ENCODE peak calls at places on chromosomes 7 and 10, in seven cellular contexts. One of them, this sample, is unnamed.

GRCh38 chr10:86113501-86113900 is 253.1 kb downstream of the GRID1 start:
- DNase-seq in NB4: no peak
- DNase-seq in MV-4-11: no peak
- DNase-seq in A172: no peak
- DNase-seq in activated T-cell treated with anti-CD3 and anti-CD28 coated beads, Interleukin-2, amount 50 U/mL, for 1 hour: no peak
- DNase-seq in cardiac muscle cell: no peak
- DNase-seq in RPMI8226: no peak
- DNase-seq in this sample: no peak

GRCh38 chr7:92768501-92769360 is 67.6 kb downstream of the CDK6 start:
- DNase-seq in NB4: no peak
- DNase-seq in MV-4-11: no peak
- DNase-seq in A172: no peak
- DNase-seq in activated T-cell treated with anti-CD3 and anti-CD28 coated beads, Interleukin-2, amount 50 U/mL, for 1 hour: no peak
- DNase-seq in cardiac muscle cell: no peak
- DNase-seq in RPMI8226: no peak
- DNase-seq in this sample: peak

GRCh38 chr7:89813096-89813495 is 341.2 kb upstream of the STEAP1 start:
- DNase-seq in NB4: no peak
- DNase-seq in MV-4-11: no peak
- DNase-seq in A172: no peak
- DNase-seq in activated T-cell treated with anti-CD3 and anti-CD28 coated beads, Interleukin-2, amount 50 U/mL, for 1 hour: no peak
- DNase-seq in cardiac muscle cell: no peak
- DNase-seq in RPMI8226: no peak
- DNase-seq in this sample: no peak

GRCh38 chr7:50614721-50615518 is 49.7 kb upstream of the DDC start:
- DNase-seq in NB4: peak
- DNase-seq in MV-4-11: no peak
- DNase-seq in A172: no peak
- DNase-seq in activated T-cell treated with anti-CD3 and anti-CD28 coated beads, Interleukin-2, amount 50 U/mL, for 1 hour: no peak
- DNase-seq in cardiac muscle cell: peak
- DNase-seq in RPMI8226: peak
- DNase-seq in this sample: no peak

GRCh38 chr7:154744861-154745258 is 258.1 kb downstream of the PAXIP1 start:
- DNase-seq in NB4: no peak
- DNase-seq in MV-4-11: no peak
- DNase-seq in A172: no peak
- DNase-seq in activated T-cell treated with anti-CD3 and anti-CD28 coated beads, Interleukin-2, amount 50 U/mL, for 1 hour: no peak
- DNase-seq in cardiac muscle cell: no peak
- DNase-seq in RPMI8226: no peak
- DNase-seq in this sample: no peak

GRCh38 chr7:82690944-82691343 is 247.4 kb upstream of the CACNA2D1 start:
- DNase-seq in NB4: no peak
- DNase-seq in MV-4-11: no peak
- DNase-seq in A172: no peak
- DNase-seq in activated T-cell treated with anti-CD3 and anti-CD28 coated beads, Interleukin-2, amount 50 U/mL, for 1 hour: no peak
- DNase-seq in cardiac muscle cell: no peak
- DNase-seq in RPMI8226: no peak
- DNase-seq in this sample: no peak

GRCh38 chr7:77699056-77699455 is 2.8 kb downstream of the RSBN1L start:
- DNase-seq in NB4: no peak
- DNase-seq in MV-4-11: no peak
- DNase-seq in A172: no peak
- DNase-seq in activated T-cell treated with anti-CD3 and anti-CD28 coated beads, Interleukin-2, amount 50 U/mL, for 1 hour: no peak
- DNase-seq in cardiac muscle cell: no peak
- DNase-seq in RPMI8226: no peak
- DNase-seq in this sample: no peak

GRCh38 chr10:11602919-11603523 is 8.4 kb downstream of the USP6NL start:
- DNase-seq in NB4: no peak
- DNase-seq in MV-4-11: no peak
- DNase-seq in A172: peak
- DNase-seq in activated T-cell treated with anti-CD3 and anti-CD28 coated beads, Interleukin-2, amount 50 U/mL, for 1 hour: no peak
- DNase-seq in cardiac muscle cell: no peak
- DNase-seq in RPMI8226: no peak
- DNase-seq in this sample: no peak

GRCh38 chr10:112336556-112337201 is 37.2 kb upstream of the ACSL5 start:
- DNase-seq in NB4: no peak
- DNase-seq in MV-4-11: no peak
- DNase-seq in A172: no peak
- DNase-seq in activated T-cell treated with anti-CD3 and anti-CD28 coated beads, Interleukin-2, amount 50 U/mL, for 1 hour: no peak
- DNase-seq in cardiac muscle cell: no peak
- DNase-seq in RPMI8226: no peak
- DNase-seq in this sample: no peak

GRCh38 chr7:100827330-100828226 is at the start of gene EPHB4:
- DNase-seq in NB4: peak
- DNase-seq in MV-4-11: no peak
- DNase-seq in A172: peak
- DNase-seq in activated T-cell treated with anti-CD3 and anti-CD28 coated beads, Interleukin-2, amount 50 U/mL, for 1 hour: no peak
- DNase-seq in cardiac muscle cell: peak
- DNase-seq in RPMI8226: peak
- DNase-seq in this sample: no peak

GRCh38 chr7:50416509-50417299 is 33.4 kb downstream of the FIGNL1 start:
- DNase-seq in NB4: peak
- DNase-seq in MV-4-11: peak
- DNase-seq in A172: no peak
- DNase-seq in activated T-cell treated with anti-CD3 and anti-CD28 coated beads, Interleukin-2, amount 50 U/mL, for 1 hour: no peak
- DNase-seq in cardiac muscle cell: peak
- DNase-seq in RPMI8226: peak
- DNase-seq in this sample: no peak

GRCh38 chr7:25586513-25586912 is 358.2 kb upstream of the NPVF start:
- DNase-seq in NB4: peak
- DNase-seq in MV-4-11: peak
- DNase-seq in A172: no peak
- DNase-seq in activated T-cell treated with anti-CD3 and anti-CD28 coated beads, Interleukin-2, amount 50 U/mL, for 1 hour: no peak
- DNase-seq in cardiac muscle cell: no peak
- DNase-seq in RPMI8226: peak
- DNase-seq in this sample: no peak

GRCh38 chr7:137986252-137987010 is 15.5 kb downstream of the CREB3L2 start:
- DNase-seq in NB4: no peak
- DNase-seq in MV-4-11: peak
- DNase-seq in A172: no peak
- DNase-seq in activated T-cell treated with anti-CD3 and anti-CD28 coated beads, Interleukin-2, amount 50 U/mL, for 1 hour: no peak
- DNase-seq in cardiac muscle cell: no peak
- DNase-seq in RPMI8226: no peak
- DNase-seq in this sample: no peak

GRCh38 chr7:89681448-89681847 is 472.8 kb upstream of the STEAP1 start:
- DNase-seq in NB4: no peak
- DNase-seq in MV-4-11: no peak
- DNase-seq in A172: no peak
- DNase-seq in activated T-cell treated with anti-CD3 and anti-CD28 coated beads, Interleukin-2, amount 50 U/mL, for 1 hour: no peak
- DNase-seq in cardiac muscle cell: no peak
- DNase-seq in RPMI8226: no peak
- DNase-seq in this sample: no peak

GRCh38 chr10:6878067-6878412 is 298.0 kb upstream of the PRKCQ start:
- DNase-seq in NB4: peak
- DNase-seq in MV-4-11: no peak
- DNase-seq in A172: no peak
- DNase-seq in activated T-cell treated with anti-CD3 and anti-CD28 coated beads, Interleukin-2, amount 50 U/mL, for 1 hour: no peak
- DNase-seq in cardiac muscle cell: no peak
- DNase-seq in RPMI8226: no peak
- DNase-seq in this sample: no peak

GRCh38 chr7:144384555-144385245 is 18.8 kb downstream of the NOBOX start:
- DNase-seq in NB4: no peak
- DNase-seq in MV-4-11: no peak
- DNase-seq in A172: peak
- DNase-seq in activated T-cell treated with anti-CD3 and anti-CD28 coated beads, Interleukin-2, amount 50 U/mL, for 1 hour: no peak
- DNase-seq in cardiac muscle cell: no peak
- DNase-seq in RPMI8226: no peak
- DNase-seq in this sample: no peak

GRCh38 chr10:75038335-75038734 is 73.1 kb upstream of the SAMD8 start:
- DNase-seq in NB4: no peak
- DNase-seq in MV-4-11: no peak
- DNase-seq in A172: no peak
- DNase-seq in activated T-cell treated with anti-CD3 and anti-CD28 coated beads, Interleukin-2, amount 50 U/mL, for 1 hour: no peak
- DNase-seq in cardiac muscle cell: peak
- DNase-seq in RPMI8226: no peak
- DNase-seq in this sample: no peak

GRCh38 chr10:22271786-22272185 is 44.4 kb upstream of the COMMD3 start:
- DNase-seq in NB4: no peak
- DNase-seq in MV-4-11: no peak
- DNase-seq in A172: no peak
- DNase-seq in activated T-cell treated with anti-CD3 and anti-CD28 coated beads, Interleukin-2, amount 50 U/mL, for 1 hour: no peak
- DNase-seq in cardiac muscle cell: no peak
- DNase-seq in RPMI8226: no peak
- DNase-seq in this sample: no peak

GRCh38 chr7:44388089-44388970 is 62.9 kb upstream of the CAMK2B start:
- DNase-seq in NB4: no peak
- DNase-seq in MV-4-11: no peak
- DNase-seq in A172: no peak
- DNase-seq in activated T-cell treated with anti-CD3 and anti-CD28 coated beads, Interleukin-2, amount 50 U/mL, for 1 hour: no peak
- DNase-seq in cardiac muscle cell: no peak
- DNase-seq in RPMI8226: no peak
- DNase-seq in this sample: no peak

GRCh38 chr10:14396441-14397048 is 65.8 kb upstream of the FRMD4A start:
- DNase-seq in NB4: no peak
- DNase-seq in MV-4-11: no peak
- DNase-seq in A172: peak
- DNase-seq in activated T-cell treated with anti-CD3 and anti-CD28 coated beads, Interleukin-2, amount 50 U/mL, for 1 hour: no peak
- DNase-seq in cardiac muscle cell: no peak
- DNase-seq in RPMI8226: no peak
- DNase-seq in this sample: no peak

GRCh38 chr7:20310963-20311742 is 19.5 kb upstream of the ITGB8 start:
- DNase-seq in NB4: peak
- DNase-seq in MV-4-11: peak
- DNase-seq in A172: peak
- DNase-seq in activated T-cell treated with anti-CD3 and anti-CD28 coated beads, Interleukin-2, amount 50 U/mL, for 1 hour: no peak
- DNase-seq in cardiac muscle cell: peak
- DNase-seq in RPMI8226: peak
- DNase-seq in this sample: no peak

GRCh38 chr7:132348341-132348740 is 227.9 kb downstream of the PLXNA4 start:
- DNase-seq in NB4: no peak
- DNase-seq in MV-4-11: no peak
- DNase-seq in A172: no peak
- DNase-seq in activated T-cell treated with anti-CD3 and anti-CD28 coated beads, Interleukin-2, amount 50 U/mL, for 1 hour: no peak
- DNase-seq in cardiac muscle cell: no peak
- DNase-seq in RPMI8226: no peak
- DNase-seq in this sample: no peak

GRCh38 chr7:2675256-2675764 is 12.7 kb upstream of the AMZ1 start:
- DNase-seq in NB4: no peak
- DNase-seq in MV-4-11: no peak
- DNase-seq in A172: no peak
- DNase-seq in activated T-cell treated with anti-CD3 and anti-CD28 coated beads, Interleukin-2, amount 50 U/mL, for 1 hour: no peak
- DNase-seq in cardiac muscle cell: no peak
- DNase-seq in RPMI8226: no peak
- DNase-seq in this sample: no peak

GRCh38 chr7:41821521-41822213 is 118.8 kb upstream of the INHBA start:
- DNase-seq in NB4: no peak
- DNase-seq in MV-4-11: no peak
- DNase-seq in A172: no peak
- DNase-seq in activated T-cell treated with anti-CD3 and anti-CD28 coated beads, Interleukin-2, amount 50 U/mL, for 1 hour: no peak
- DNase-seq in cardiac muscle cell: no peak
- DNase-seq in RPMI8226: no peak
- DNase-seq in this sample: no peak

GRCh38 chr10:18252086-18252485 is 111.9 kb downstream of the CACNB2 start:
- DNase-seq in NB4: no peak
- DNase-seq in MV-4-11: peak
- DNase-seq in A172: no peak
- DNase-seq in activated T-cell treated with anti-CD3 and anti-CD28 coated beads, Interleukin-2, amount 50 U/mL, for 1 hour: no peak
- DNase-seq in cardiac muscle cell: no peak
- DNase-seq in RPMI8226: no peak
- DNase-seq in this sample: no peak

GRCh38 chr7:19470031-19470430 is 238.8 kb downstream of the POLR1F start:
- DNase-seq in NB4: no peak
- DNase-seq in MV-4-11: no peak
- DNase-seq in A172: no peak
- DNase-seq in activated T-cell treated with anti-CD3 and anti-CD28 coated beads, Interleukin-2, amount 50 U/mL, for 1 hour: no peak
- DNase-seq in cardiac muscle cell: no peak
- DNase-seq in RPMI8226: no peak
- DNase-seq in this sample: no peak

GRCh38 chr7:157766098-157766497 is 429.3 kb downstream of the DNAJB6 start:
- DNase-seq in NB4: no peak
- DNase-seq in MV-4-11: no peak
- DNase-seq in A172: no peak
- DNase-seq in activated T-cell treated with anti-CD3 and anti-CD28 coated beads, Interleukin-2, amount 50 U/mL, for 1 hour: no peak
- DNase-seq in cardiac muscle cell: no peak
- DNase-seq in RPMI8226: no peak
- DNase-seq in this sample: no peak

GRCh38 chr10:78937800-78938694 is 130.7 kb upstream of the ZMIZ1 start:
- DNase-seq in NB4: peak
- DNase-seq in MV-4-11: peak
- DNase-seq in A172: no peak
- DNase-seq in activated T-cell treated with anti-CD3 and anti-CD28 coated beads, Interleukin-2, amount 50 U/mL, for 1 hour: no peak
- DNase-seq in cardiac muscle cell: peak
- DNase-seq in RPMI8226: no peak
- DNase-seq in this sample: no peak

GRCh38 chr10:4519691-4520402 is 306.2 kb upstream of the AKR1E2 start:
- DNase-seq in NB4: peak
- DNase-seq in MV-4-11: peak
- DNase-seq in A172: no peak
- DNase-seq in activated T-cell treated with anti-CD3 and anti-CD28 coated beads, Interleukin-2, amount 50 U/mL, for 1 hour: no peak
- DNase-seq in cardiac muscle cell: no peak
- DNase-seq in RPMI8226: no peak
- DNase-seq in this sample: no peak

GRCh38 chr10:82953909-82954308 is 1078.9 kb downstream of the NRG3 start:
- DNase-seq in NB4: no peak
- DNase-seq in MV-4-11: no peak
- DNase-seq in A172: no peak
- DNase-seq in activated T-cell treated with anti-CD3 and anti-CD28 coated beads, Interleukin-2, amount 50 U/mL, for 1 hour: no peak
- DNase-seq in cardiac muscle cell: no peak
- DNase-seq in RPMI8226: no peak
- DNase-seq in this sample: no peak

GRCh38 chr7:43649755-43650274 is 66.9 kb downstream of the STK17A start:
- DNase-seq in NB4: peak
- DNase-seq in MV-4-11: peak
- DNase-seq in A172: peak
- DNase-seq in activated T-cell treated with anti-CD3 and anti-CD28 coated beads, Interleukin-2, amount 50 U/mL, for 1 hour: peak
- DNase-seq in cardiac muscle cell: no peak
- DNase-seq in RPMI8226: peak
- DNase-seq in this sample: peak

GRCh38 chr10:110353244-110354119 is 48.8 kb upstream of the SMNDC1 start:
- DNase-seq in NB4: peak
- DNase-seq in MV-4-11: no peak
- DNase-seq in A172: peak
- DNase-seq in activated T-cell treated with anti-CD3 and anti-CD28 coated beads, Interleukin-2, amount 50 U/mL, for 1 hour: peak
- DNase-seq in cardiac muscle cell: peak
- DNase-seq in RPMI8226: peak
- DNase-seq in this sample: no peak

GRCh38 chr10:86370006-86370585 is 3.5 kb upstream of the GRID1 start:
- DNase-seq in NB4: no peak
- DNase-seq in MV-4-11: no peak
- DNase-seq in A172: no peak
- DNase-seq in activated T-cell treated with anti-CD3 and anti-CD28 coated beads, Interleukin-2, amount 50 U/mL, for 1 hour: no peak
- DNase-seq in cardiac muscle cell: no peak
- DNase-seq in RPMI8226: no peak
- DNase-seq in this sample: no peak

GRCh38 chr10:87750001-87750651 is 67.9 kb downstream of the ATAD1 start:
- DNase-seq in NB4: peak
- DNase-seq in MV-4-11: no peak
- DNase-seq in A172: peak
- DNase-seq in activated T-cell treated with anti-CD3 and anti-CD28 coated beads, Interleukin-2, amount 50 U/mL, for 1 hour: no peak
- DNase-seq in cardiac muscle cell: no peak
- DNase-seq in RPMI8226: no peak
- DNase-seq in this sample: no peak